ENCODE peak calls at places on chromosomes 1 and 21, in five cellular contexts. F, D, M, I and E are unnamed samples. For H3K4me1, the result is how much of the 10 kb centered on the place peaks cover.

GRCh38 chr1:81517987-81518386 is 282.7 kb upstream of the ADGRL2 start:
- DNase-seq in F (no peak), D (no peak), M (no peak), I (no peak), E (no peak)

GRCh38 chr1:228393268-228393699 is 13.4 kb downstream of the TRIM11 start:
- DNase-seq in D (peak), M (peak), I (no peak), F (peak), E (no peak)

GRCh38 chr1:940121-941026 is 16.7 kb downstream of the SAMD11 start:
- DNase-seq in M (peak), F (peak), D (peak), I (peak), E (no peak)

GRCh38 chr1:236495359-236496120 is 28.2 kb upstream of the LGALS8 start:
- DNase-seq in F (no peak), D (no peak), M (no peak), I (no peak), E (no peak)

GRCh38 chr1:221478050-221478949 is 263.6 kb downstream of the DUSP10 start:
- DNase-seq in F (no peak), D (peak), I (peak), M (peak), E (no peak)

GRCh38 chr1:59007429-59007819 is 223.6 kb upstream of the JUN start:
- DNase-seq in D (no peak), F (no peak), I (no peak), M (no peak), E (no peak)

GRCh38 chr1:14969006-14969405 is 184.5 kb upstream of the TMEM51 start:
- DNase-seq in D (no peak), M (no peak), F (no peak), I (no peak), E (no peak)

GRCh38 chr1:244918422-244919319 is 54.3 kb upstream of the HNRNPU start:
- DNase-seq in I (no peak), F (peak), M (peak), D (peak), E (no peak)

GRCh38 chr1:204866051-204866596 is 4.5 kb upstream of the NFASC start:
- DNase-seq in F (no peak), D (no peak), I (no peak), M (no peak), E (no peak)

GRCh38 chr1:67018574-67018973 is 35.4 kb downstream of the SLC35D1 start:
- DNase-seq in I (no peak), M (peak), F (no peak), D (no peak), E (no peak)

GRCh38 chr1:226764533-226764932 is 25.5 kb upstream of the ITPKB start:
- DNase-seq in F (no peak), D (no peak), M (peak), I (no peak), E (no peak)

GRCh38 chr1:212285685-212286436 is 651 bp downstream of the PPP2R5A start:
- DNase-seq in D (peak), F (peak), M (peak), I (no peak), E (peak)

GRCh38 chr1:15272009-15272781 is 25.2 kb downstream of the FHAD1 start:
- DNase-seq in I (peak), F (no peak), M (peak), D (peak), E (no peak)

GRCh38 chr1:53362851-53363642 is 35.2 kb upstream of the LRP8 start:
- DNase-seq in I (no peak), D (no peak), M (no peak), F (no peak), E (peak)

GRCh38 chr1:85447000-85447943 is 17.7 kb downstream of the DDAH1 start:
- DNase-seq in F (no peak), D (no peak), I (no peak), M (peak), E (no peak)

GRCh38 chr1:180151508-180151907 is 3.2 kb upstream of the QSOX1 start:
- DNase-seq in D (no peak), M (peak), I (no peak), F (no peak), E (no peak)

GRCh38 chr1:227946624-227947424 is 908 bp downstream of the WNT9A start:
- DNase-seq in D (peak), I (peak), F (peak), M (peak), E (no peak)

GRCh38 chr1:47593001-47593568 is 155.2 kb downstream of the FOXD2 start:
- DNase-seq in M (no peak), I (peak), D (no peak), F (peak), E (peak)

GRCh38 chr1:211378844-211379243 is 52.2 kb downstream of the TRAF5 start:
- DNase-seq in D (no peak), F (no peak), I (no peak), M (peak), E (no peak)

GRCh38 chr1:40898434-40898900 is 36.3 kb upstream of the CITED4 start:
- DNase-seq in I (no peak), M (peak), D (no peak), F (no peak), E (no peak)

GRCh38 chr1:93673159-93673657 is 8.4 kb downstream of the BCAR3 start:
- DNase-seq in F (no peak), I (no peak), M (peak), D (no peak), E (no peak)

GRCh38 chr1:31413405-31414005 is 492 bp downstream of the SERINC2 start:
- DNase-seq in F (peak), M (peak), I (peak), D (peak), E (no peak)

GRCh38 chr1:185439727-185440415 is 122.8 kb upstream of the IVNS1ABP start:
- DNase-seq in D (no peak), I (no peak), M (peak), F (no peak), E (no peak)

GRCh38 chr1:7912743-7913557 is 27.7 kb downstream of the TNFRSF9 start:
- DNase-seq in D (no peak), F (no peak), I (no peak), M (no peak), E (no peak)

GRCh38 chr1:204241050-204241449 is 27.3 kb upstream of the GOLT1A start:
- DNase-seq in I (no peak), D (no peak), F (no peak), M (no peak), E (no peak)

DNA sequence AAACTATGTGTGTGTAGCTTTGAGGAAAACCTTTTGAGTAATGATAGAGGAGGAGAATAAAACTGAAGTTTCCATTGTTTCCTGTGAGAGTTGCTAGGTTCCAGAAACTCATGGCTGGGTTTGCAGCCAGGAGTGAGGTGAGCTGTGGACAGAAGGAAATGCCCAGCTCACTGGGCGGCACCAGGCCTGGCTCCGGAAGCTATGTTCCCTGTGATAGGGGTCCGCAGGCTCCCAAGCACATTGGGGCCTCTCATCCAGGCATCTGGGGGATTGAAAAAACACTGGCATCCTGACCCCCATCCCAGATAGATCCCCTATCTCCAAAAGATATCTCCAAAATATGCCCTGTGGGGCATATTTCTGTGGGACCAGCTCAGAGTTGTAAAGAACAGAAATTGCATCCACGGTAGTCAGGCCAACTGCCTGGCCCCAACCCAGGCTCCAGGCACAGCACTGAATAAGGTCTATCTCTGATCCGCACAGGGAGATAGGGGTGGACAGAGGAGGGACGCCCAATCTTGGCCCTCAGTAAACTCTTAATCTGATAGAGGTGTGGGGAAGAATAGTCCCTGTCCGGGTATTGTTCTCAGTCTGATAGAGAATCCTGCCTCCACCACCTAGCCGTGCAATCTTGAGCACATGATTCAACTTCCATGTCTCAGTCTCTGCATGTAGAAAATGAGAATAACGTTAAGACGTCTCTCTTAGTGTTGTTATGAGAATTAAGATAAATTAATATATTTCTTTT is 1.9 kb upstream of the HSPG2 start:
- DNase-seq in M (no peak), D (no peak), I (no peak), F (no peak), E (no peak)
- H3K4me1 ChIP-seq in M (under half), D (half or more), I (under half), F (under half), E (half or more)

DNA sequence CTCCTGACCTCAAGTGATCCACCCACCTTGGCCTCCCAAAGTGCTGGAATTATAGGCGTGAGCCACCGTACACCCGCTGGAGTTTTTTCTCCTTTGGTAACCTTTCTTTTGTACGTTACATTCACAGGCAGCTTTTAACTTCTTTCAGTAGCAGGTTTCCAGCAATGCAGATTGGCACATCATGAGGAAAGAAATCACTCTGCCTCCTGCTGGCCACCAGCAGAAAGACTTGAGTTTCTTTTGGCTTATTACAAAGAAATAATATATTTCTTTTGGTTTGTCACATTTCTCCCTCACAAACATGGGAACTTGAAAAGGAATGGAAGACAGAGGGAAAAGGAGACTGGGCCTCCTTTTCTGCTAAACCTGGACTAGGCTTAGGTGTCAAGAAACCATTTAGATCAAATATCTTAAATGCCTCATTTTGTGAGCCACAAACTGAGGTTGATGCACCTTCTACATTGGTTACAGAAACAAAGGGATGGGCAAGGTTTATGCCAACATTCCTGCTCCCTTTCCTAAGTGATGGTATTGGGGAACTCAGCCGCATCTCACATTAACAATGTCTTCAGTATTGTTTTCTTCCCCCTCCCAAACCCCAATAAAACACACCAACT is 7.8 kb downstream of the ENSA start:
- DNase-seq in F (no peak), M (peak), I (peak), D (no peak), E (peak)
- H3K4me1 ChIP-seq in F (under half), M (under half), I (under half), D (half or more), E (half or more)

DNA sequence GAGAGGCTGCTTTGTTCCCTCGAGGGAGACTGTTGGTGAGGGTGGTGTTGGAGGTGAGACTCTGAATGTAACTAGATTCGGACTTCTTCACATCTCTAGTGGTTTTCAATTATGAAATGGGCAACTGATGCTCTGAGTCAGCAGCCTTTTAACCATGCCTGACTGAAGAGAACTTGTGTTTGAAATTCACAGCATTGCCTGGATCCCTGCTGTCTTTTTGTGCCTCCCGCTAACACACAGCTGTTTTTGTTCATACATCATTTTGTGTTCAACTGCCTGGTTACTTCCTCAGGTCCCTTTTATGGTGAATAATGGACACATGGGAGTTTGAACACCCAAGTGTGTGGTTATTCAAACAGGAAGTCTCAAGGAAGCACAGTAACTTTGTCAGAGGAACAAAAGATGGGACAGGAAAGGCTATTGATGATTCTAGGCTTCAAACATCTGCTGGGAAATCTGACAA is 16.8 kb downstream of the LAMC1 start:
- DNase-seq in I (no peak), M (peak), F (no peak), D (no peak), E (no peak)
- H3K4me1 ChIP-seq in I (under half), M (under half), F (under half), D (half or more), E (half or more)

DNA sequence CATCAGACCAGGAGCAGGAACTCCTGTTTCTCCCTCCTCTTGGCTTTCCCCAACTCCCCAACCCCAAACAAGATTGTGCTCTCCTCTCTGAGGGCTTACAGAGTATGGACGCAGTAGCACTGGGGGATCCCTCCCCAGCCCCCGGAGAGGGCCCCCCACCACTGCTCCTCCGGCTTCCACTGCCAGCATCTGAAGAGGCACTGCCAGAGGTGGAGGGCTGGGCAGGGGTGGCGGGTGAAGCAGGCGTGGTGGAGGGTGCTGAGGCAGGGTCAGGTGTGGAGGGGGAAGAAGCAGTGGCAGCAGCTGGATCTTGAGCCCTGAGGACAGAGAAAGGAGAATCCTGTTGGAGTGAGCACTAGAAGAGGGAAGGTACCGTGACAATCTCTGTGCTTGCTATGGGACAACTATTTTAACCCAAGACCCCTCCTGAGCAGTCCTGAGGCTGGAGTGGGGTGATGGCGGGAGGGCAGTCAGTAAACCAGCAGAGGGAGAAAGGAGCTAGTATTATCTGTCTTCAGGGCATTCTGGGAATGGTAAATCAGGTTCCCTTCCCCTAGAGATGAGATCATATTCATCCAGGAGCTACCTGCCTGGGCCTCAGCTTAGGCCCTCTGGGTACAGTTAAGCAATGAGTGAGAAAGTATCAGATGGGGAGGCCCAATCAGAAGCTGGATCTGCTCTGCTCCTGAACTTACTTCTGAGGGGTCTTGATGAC is 2.4 kb downstream of the UBQLN4 start:
- DNase-seq in M (no peak), I (no peak), D (no peak), F (no peak), E (no peak)
- H3K4me1 ChIP-seq in M (under half), I (under half), D (half or more), F (under half), E (under half)

DNA sequence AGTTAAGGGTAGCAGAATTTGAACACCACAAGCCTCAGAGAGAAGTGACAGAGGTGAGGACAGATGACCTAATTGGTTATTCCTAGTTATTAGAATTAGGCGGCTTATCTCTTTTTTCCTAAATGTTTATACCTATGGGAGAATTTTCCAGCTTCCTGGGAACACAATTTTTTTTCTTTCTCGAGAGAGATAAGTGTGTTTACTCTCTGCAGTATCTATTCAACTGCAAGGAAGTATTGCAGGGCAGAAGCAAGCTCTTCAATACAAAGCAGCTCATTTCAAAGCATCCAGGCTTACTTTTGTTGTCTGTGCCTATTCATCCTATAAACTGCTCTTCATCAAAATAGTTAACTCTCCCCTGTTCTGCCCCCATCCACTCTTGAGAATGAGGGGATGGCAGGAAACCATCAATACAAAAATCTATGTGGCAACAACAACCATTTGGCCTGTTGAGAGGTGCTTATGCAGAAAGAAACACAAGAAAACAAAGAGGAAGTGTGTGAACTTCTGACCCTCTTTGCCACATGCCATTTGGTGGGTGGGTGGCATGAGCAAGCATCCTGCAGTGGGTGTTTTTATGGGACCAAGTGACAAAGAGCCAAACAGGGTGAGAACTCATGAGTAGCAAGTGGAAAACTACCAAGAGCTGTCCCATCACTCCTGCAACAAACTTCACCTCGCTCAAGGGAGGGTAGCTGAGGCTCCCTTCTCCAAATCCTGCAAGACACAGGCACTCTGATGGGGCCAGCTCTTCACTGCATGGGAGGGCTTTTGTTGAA is 50.6 kb upstream of the MRPS6 start:
- DNase-seq in I (peak), F (no peak), D (no peak), M (no peak), E (no peak)
- H3K4me1 ChIP-seq in I (under half), F (under half), D (under half), M (under half), E (under half)

DNA sequence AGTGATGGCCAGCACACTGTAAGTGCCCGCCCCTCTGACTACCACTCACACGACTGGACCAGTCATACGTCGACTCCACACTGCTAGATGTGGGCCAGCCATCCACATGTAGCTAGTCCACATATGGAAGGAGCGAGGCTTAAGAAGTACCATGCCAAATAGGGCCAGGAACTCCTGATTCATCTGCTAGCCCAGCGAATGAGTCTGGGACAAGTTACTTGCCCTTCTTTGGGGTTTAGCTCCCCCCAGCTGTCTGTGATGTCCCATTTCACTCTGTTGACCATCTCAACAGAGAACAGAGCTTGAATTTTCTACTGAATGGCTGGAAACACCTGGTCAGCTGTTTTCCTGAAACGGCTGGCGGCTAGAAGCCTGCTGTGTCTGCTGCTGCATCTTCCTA is 5.8 kb downstream of the CSRP1 start:
- DNase-seq in F (no peak), M (peak), I (no peak), D (no peak), E (no peak)
- H3K4me1 ChIP-seq in F (half or more), M (under half), I (under half), D (half or more), E (half or more)

DNA sequence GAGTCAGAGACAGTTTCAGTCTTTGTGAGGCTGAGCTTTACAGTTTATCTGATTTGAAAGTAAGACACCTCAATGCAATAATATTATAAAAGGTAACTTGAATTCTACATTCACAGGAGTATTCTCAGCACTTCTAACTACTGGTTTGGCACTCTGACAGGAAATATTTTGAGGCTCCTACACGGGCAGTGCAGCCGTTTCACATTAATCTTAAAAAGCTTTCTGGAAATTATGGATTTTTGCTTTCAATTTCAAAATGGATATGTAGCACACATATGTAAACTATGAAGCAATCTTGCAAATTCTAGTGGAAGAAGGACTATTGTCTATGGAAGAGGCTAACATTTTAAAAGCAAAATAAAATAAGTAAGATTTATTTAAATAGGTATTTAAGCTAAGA is 262.9 kb upstream of the SNX7 start:
- DNase-seq in D (no peak), F (no peak), M (no peak), I (no peak), E (no peak)
- H3K4me1 ChIP-seq in D (under half), F (under half), M (under half), I (under half), E (under half)

GRCh38 chr1:2105781-2106524 is 55.7 kb downstream of the PRKCZ start:
- DNase-seq in D (no peak), I (no peak), M (no peak), F (peak), E (no peak)

GRCh38 chr1:2102753-2103152 is 52.5 kb downstream of the PRKCZ start:
- DNase-seq in I (no peak), M (no peak), F (peak), D (peak), E (no peak)

GRCh38 chr1:2104621-2105427 is 54.6 kb downstream of the PRKCZ start:
- DNase-seq in D (no peak), I (no peak), F (peak), M (no peak), E (no peak)

GRCh38 chr1:2103266-2103900 is 53.2 kb downstream of the PRKCZ start:
- DNase-seq in D (peak), M (no peak), F (peak), I (no peak), E (no peak)

GRCh38 chr1:2103901-2104590 is 53.8 kb downstream of the PRKCZ start:
- DNase-seq in M (no peak), I (no peak), F (peak), D (no peak), E (no peak)
- H3K4me1 ChIP-seq in M (under half), I (under half), F (under half), D (under half), E (under half)

GRCh38 chr1:2033165-2033564 is 14.0 kb downstream of the GABRD start:
- DNase-seq in D (no peak), I (no peak), F (peak), M (no peak), E (no peak)
- H3K4me1 ChIP-seq in D (under half), I (under half), F (under half), M (under half), E (under half)

GRCh38 chr1:206035027-206035426 is 11.3 kb upstream of the CTSE start:
- DNase-seq in I (no peak), M (no peak), F (no peak), D (no peak), E (no peak)
- H3K4me1 ChIP-seq in I (under half), M (under half), F (under half), D (under half), E (under half)